ENCODE peak calls at places on chromosomes 6 and 20, in five cellular contexts. N, K, R, L and I are unnamed samples.
A peak's percentile ranks its signal among the peaks of the same experiment; 100 is the strongest.

GRCh38 chr6:157613011-157613522 is 210.0 kb upstream of the SNX9 start:
- DNase-seq in L (no peak), R (no peak), K (peak; percentile 69), N (no peak), I (peak; percentile 87)

GRCh38 chr6:170243386-170243785 is 47.5 kb downstream of the DLL1 start:
- DNase-seq in N (no peak), R (no peak), L (no peak), K (no peak), I (no peak)

GRCh38 chr6:147561742-147562141 is 53.3 kb downstream of the SAMD5 start:
- DNase-seq in L (no peak), N (no peak), K (no peak), R (no peak), I (no peak)

GRCh38 chr6:14036911-14037310 is 80.7 kb upstream of the CD83 start:
- DNase-seq in L (no peak), K (no peak), R (no peak), N (no peak), I (no peak)

GRCh38 chr6:31401403-31401802 is 2.0 kb upstream of the MICA start:
- DNase-seq in N (no peak), K (peak; percentile 86), L (peak; percentile 64), R (peak; percentile 72), I (peak; percentile 79)

GRCh38 chr20:47223896-47224295 is 132.6 kb downstream of the ZMYND8 start:
- DNase-seq in L (no peak), N (no peak), K (no peak), R (no peak), I (no peak)

GRCh38 chr6:158631678-158632537 is 12.6 kb downstream of the DYNLT1 start:
- DNase-seq in L (peak; percentile 67), N (no peak), K (peak; percentile 88), R (peak; percentile 61), I (peak; percentile 88)

GRCh38 chr6:38143191-38144154 is 323.9 kb downstream of the ZFAND3 start:
- DNase-seq in N (no peak), K (no peak), L (no peak), R (no peak), I (no peak)

GRCh38 chr6:55023231-55023630 is 151.1 kb upstream of the HCRTR2 start:
- DNase-seq in K (no peak), L (no peak), R (no peak), N (no peak), I (no peak)

GRCh38 chr6:29552512-29553051 is 7.0 kb downstream of the UBD start:
- DNase-seq in R (no peak), K (peak; percentile 76), N (peak; percentile 40), L (no peak), I (peak; percentile 85)

GRCh38 chr20:61608275-61609085 is 356.4 kb downstream of the CDH4 start:
- DNase-seq in R (no peak), N (peak; percentile 8), K (no peak), L (no peak), I (peak; percentile 4)

GRCh38 chr20:20655883-20656282 is 56.6 kb downstream of the RALGAPA2 start:
- DNase-seq in N (no peak), L (no peak), R (no peak), K (no peak), I (no peak)

GRCh38 chr20:53622247-53623114 is 28.8 kb upstream of the ZNF217 start:
- DNase-seq in K (no peak), N (peak; percentile 35), L (no peak), R (no peak), I (no peak)

GRCh38 chr20:53623454-53624206 is 30.0 kb upstream of the ZNF217 start:
- DNase-seq in K (peak; percentile 83), N (peak; percentile 59), L (peak; percentile 76), R (peak; percentile 82), I (peak; percentile 82)

GRCh38 chr20:53623127-53623453 is 29.5 kb upstream of the ZNF217 start:
- DNase-seq in N (no peak), R (no peak), K (no peak), L (no peak), I (no peak)

GRCh38 chr20:53617791-53618489 is 24.3 kb upstream of the ZNF217 start:
- DNase-seq in R (no peak), N (peak; percentile 9), L (peak; percentile 43), K (no peak), I (no peak)

GRCh38 chr20:53621482-53622246 is 28.0 kb upstream of the ZNF217 start:
- DNase-seq in R (peak; percentile 80), N (peak; percentile 45), K (peak; percentile 96), L (peak; percentile 72), I (peak; percentile 92)
- H3K4me3 ChIP-seq in R (no peak overlapping the region), N (peak overlapping the region; percentile 49), K (no peak overlapping the region), L (no peak overlapping the region), I (no peak overlapping the region)

GRCh38 chr6:160667854-160668481 is 3.9 kb upstream of the LPA start:
- DNase-seq in N (peak; percentile 50), L (peak; percentile 56), R (no peak), K (no peak), I (no peak)
- TF ChIP-seq CTCF in N (peak; percentile 82), L (peak; percentile 53), R (no peak), K (no peak), I (no peak)

GRCh38 chr6:33430334-33430733 is 10.5 kb downstream of the SYNGAP1 start:
- DNase-seq in K (no peak), L (no peak), R (no peak), N (no peak), I (no peak)
- H3K4me3 ChIP-seq in K (no peak overlapping the region), L (no peak overlapping the region), R (no peak overlapping the region), N (peak overlapping the region; percentile 68), I (no peak overlapping the region)

GRCh38 chr6:44628347-44628746 is 240.8 kb downstream of the CDC5L start:
- DNase-seq in L (no peak), N (no peak), K (no peak), R (no peak), I (no peak)

GRCh38 chr6:44625996-44626395 is 238.5 kb downstream of the CDC5L start:
- DNase-seq in R (no peak), N (no peak), L (no peak), K (no peak), I (no peak)

GRCh38 chr6:44626608-44627007 is 239.1 kb downstream of the CDC5L start:
- DNase-seq in K (no peak), N (no peak), R (no peak), L (no peak), I (no peak)

GRCh38 chr6:44627879-44628271 is 240.4 kb downstream of the CDC5L start:
- DNase-seq in N (no peak), K (no peak), R (no peak), L (no peak), I (no peak)

DNA sequence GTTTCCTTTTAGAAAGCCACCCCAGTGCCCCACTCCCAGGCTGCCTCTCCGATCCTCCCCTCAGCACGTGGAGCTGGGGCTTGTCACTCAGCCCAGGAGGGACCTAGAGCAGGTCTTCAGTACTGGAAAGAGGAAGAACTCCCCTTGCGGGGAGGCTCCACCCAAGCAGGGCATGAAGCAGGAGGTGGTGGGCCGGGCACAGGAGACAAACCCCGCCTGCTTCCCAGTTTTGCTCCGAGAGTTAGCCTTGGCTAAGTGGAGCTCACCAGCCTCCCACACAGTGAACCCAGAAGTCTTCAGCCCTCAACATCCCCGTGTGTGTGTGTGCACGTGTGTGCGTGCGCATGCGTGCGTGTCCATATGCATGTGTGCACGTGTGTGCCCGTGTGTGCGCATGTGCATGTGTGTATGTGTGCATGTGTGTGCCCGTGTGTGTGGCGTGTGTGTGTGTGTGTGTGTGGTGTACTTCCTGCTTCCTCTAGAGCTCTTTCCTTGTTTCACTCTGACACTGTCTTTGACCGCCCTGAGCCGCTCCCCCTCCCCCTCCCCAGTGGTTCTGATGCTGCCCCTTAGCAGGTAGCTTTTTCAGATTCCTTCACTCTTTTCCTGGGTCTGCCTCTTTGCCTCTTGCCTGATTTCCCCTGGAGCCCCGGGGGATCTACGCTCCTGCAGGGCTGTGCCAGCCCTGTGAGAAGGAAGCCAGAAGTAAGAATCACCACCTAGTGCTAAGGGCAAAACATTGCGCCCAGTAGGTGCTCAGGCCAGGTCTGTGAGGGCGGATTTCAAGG is 239.8 kb downstream of the CDC5L start:
- DNase-seq in L (no peak), R (no peak), K (no peak), N (no peak), I (no peak)
- TF ChIP-seq CTCF in L (no peak), R (no peak), K (no peak), N (no peak), I (no peak)

DNA sequence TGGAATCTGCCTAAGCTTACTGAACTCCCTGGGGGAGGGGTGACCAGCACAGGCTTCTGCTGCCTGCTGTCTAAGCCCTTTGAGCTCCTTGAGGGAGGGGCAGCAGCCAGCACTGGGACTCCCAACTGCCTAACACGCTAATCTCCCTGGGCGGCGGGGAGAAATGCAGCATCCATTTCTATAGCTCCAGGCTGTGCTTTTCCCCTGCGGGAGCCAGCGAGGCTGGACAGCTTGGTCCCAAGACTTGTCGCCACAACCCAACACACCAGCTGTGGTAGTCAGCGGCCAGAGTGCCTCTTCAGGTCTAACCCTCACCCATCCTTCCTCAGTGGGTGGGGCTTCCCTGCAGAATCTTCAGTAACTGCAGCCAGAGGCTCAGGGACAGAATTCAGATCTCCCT is 64.6 kb downstream of the VGLL2 start:
- DNase-seq in R (no peak), K (no peak), L (no peak), N (no peak), I (no peak)
- H3K4me3 ChIP-seq in R (no peak overlapping the region), K (no peak overlapping the region), L (no peak overlapping the region), N (no peak overlapping the region), I (no peak overlapping the region)

DNA sequence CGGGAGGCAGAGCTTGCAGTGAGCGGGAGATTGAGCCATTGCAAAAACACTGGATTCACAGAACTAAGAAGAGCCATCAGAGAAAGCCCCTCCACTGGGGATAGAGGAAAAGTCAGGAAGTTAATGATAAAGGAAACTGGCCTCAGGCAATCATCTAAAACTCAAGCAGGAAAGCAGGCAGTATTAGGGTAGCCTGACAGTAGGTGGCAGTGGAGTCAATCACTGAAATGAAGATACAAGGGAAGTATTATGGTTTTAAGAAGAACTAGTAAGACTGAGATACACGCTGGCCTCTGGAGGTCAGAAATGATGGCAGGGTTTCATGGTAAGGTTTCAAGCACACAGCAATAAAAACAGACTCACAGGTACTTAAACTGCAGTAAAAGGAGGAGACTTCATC is 578.3 kb downstream of the HACE1 start:
- DNase-seq in K (no peak), R (no peak), N (peak; percentile 4), L (no peak), I (no peak)
- TF ChIP-seq CTCF in K (no peak), R (no peak), N (peak; percentile 39), L (no peak), I (no peak)

DNA sequence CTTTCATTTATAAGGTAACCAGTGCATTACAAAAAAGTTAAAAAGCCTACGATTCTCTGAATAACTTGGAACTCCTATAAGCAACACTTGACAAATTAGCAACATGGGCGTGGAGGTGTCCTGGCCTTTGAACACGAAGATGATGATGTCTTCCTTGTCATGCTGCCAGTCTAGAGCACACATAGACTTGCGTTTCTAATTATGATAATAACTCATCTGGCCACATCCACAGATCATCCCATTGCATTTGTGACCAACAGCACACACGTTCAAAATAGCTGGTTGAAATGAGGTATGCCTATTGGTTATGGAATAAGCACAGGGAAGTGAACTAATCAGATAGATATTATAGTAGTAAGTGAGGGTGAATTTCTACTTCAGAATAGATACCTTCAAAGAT is 608.9 kb downstream of the PRKN start:
- DNase-seq in L (no peak), K (no peak), R (no peak), N (no peak), I (no peak)
- H3K4me3 ChIP-seq in L (no peak overlapping the region), K (no peak overlapping the region), R (no peak overlapping the region), N (no peak overlapping the region), I (no peak overlapping the region)

DNA sequence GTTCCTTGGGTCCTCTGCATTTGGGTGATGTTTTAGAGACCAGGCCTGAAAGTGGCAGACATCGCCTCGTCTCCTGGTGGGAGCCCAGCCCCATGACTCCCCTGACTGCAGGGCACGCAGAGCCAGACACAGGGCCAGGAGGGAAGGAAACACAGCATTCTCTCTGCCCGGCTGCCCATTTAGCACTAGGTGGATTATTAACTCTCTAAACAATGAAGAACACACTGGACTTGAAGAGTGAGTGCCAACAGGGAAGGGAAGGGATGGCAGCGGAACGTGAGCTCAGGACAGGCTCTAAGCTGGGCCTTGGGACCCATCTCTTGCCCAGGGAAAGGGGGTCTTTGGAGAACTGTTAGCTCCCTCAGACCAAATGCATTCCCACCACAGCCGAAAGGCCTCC is 80.4 kb downstream of the TBXT start:
- DNase-seq in N (no peak), R (no peak), L (no peak), K (no peak), I (no peak)
- TF ChIP-seq CTCF in N (no peak), R (no peak), L (no peak), K (no peak), I (no peak)